ENCODE peak calls at places on chromosomes 6 and 20, in ten cellular contexts. One of them, this sample, is unnamed.

GRCh38 chr20:5191829-5192569 is 65.2 kb downstream of the CDS2 start:
- DNase-seq in AG04450: peak
- DNase-seq in dorsolateral prefrontal cortex: no peak
- DNase-seq in progenitor cell of endocrine pancreas: no peak
- DNase-seq in fibroblast of villous mesenchyme: peak
- DNase-seq in Calu3: peak
- DNase-seq in tibial artery: no peak
- DNase-seq in A549: peak
- DNase-seq in choroid plexus epithelial cell: peak
- DNase-seq in right atrium auricular region: no peak
- DNase-seq in this sample: peak

GRCh38 chr6:6878921-6879585 is 228.7 kb upstream of the RREB1 start:
- DNase-seq in right atrium auricular region: no peak
- DNase-seq in choroid plexus epithelial cell: peak
- DNase-seq in tibial artery: no peak
- DNase-seq in dorsolateral prefrontal cortex: no peak
- DNase-seq in Calu3: no peak
- DNase-seq in A549: no peak
- DNase-seq in progenitor cell of endocrine pancreas: no peak
- DNase-seq in AG04450: no peak
- DNase-seq in fibroblast of villous mesenchyme: peak
- DNase-seq in this sample: no peak

GRCh38 chr6:12578751-12579150 is 137.8 kb upstream of the PHACTR1 start:
- DNase-seq in AG04450: no peak
- DNase-seq in tibial artery: no peak
- DNase-seq in right atrium auricular region: no peak
- DNase-seq in Calu3: no peak
- DNase-seq in progenitor cell of endocrine pancreas: no peak
- DNase-seq in dorsolateral prefrontal cortex: no peak
- DNase-seq in choroid plexus epithelial cell: no peak
- DNase-seq in A549: peak
- DNase-seq in fibroblast of villous mesenchyme: no peak
- DNase-seq in this sample: no peak

GRCh38 chr20:10060223-10060622 is 25.4 kb downstream of the ANKEF1 start:
- DNase-seq in choroid plexus epithelial cell: peak
- DNase-seq in right atrium auricular region: no peak
- DNase-seq in AG04450: no peak
- DNase-seq in Calu3: no peak
- DNase-seq in dorsolateral prefrontal cortex: no peak
- DNase-seq in progenitor cell of endocrine pancreas: no peak
- DNase-seq in fibroblast of villous mesenchyme: no peak
- DNase-seq in A549: no peak
- DNase-seq in tibial artery: no peak
- DNase-seq in this sample: no peak

GRCh38 chr6:37168809-37169457 is 1.0 kb upstream of the PIM1 start:
- DNase-seq in choroid plexus epithelial cell: peak
- DNase-seq in dorsolateral prefrontal cortex: peak
- DNase-seq in fibroblast of villous mesenchyme: no peak
- DNase-seq in right atrium auricular region: no peak
- DNase-seq in Calu3: peak
- DNase-seq in progenitor cell of endocrine pancreas: no peak
- DNase-seq in A549: no peak
- DNase-seq in AG04450: no peak
- DNase-seq in tibial artery: no peak
- DNase-seq in this sample: no peak

GRCh38 chr6:41053056-41053455 is at the start of gene APOBEC2:
- DNase-seq in AG04450: no peak
- DNase-seq in right atrium auricular region: peak
- DNase-seq in dorsolateral prefrontal cortex: no peak
- DNase-seq in choroid plexus epithelial cell: no peak
- DNase-seq in tibial artery: no peak
- DNase-seq in progenitor cell of endocrine pancreas: no peak
- DNase-seq in fibroblast of villous mesenchyme: no peak
- DNase-seq in A549: no peak
- DNase-seq in Calu3: no peak
- DNase-seq in this sample: no peak

GRCh38 chr6:126661646-126662045 is 321.7 kb downstream of the CENPW start:
- DNase-seq in fibroblast of villous mesenchyme: peak
- DNase-seq in A549: peak
- DNase-seq in tibial artery: no peak
- DNase-seq in dorsolateral prefrontal cortex: no peak
- DNase-seq in AG04450: peak
- DNase-seq in progenitor cell of endocrine pancreas: no peak
- DNase-seq in right atrium auricular region: no peak
- DNase-seq in Calu3: no peak
- DNase-seq in choroid plexus epithelial cell: peak
- DNase-seq in this sample: no peak

GRCh38 chr20:56689852-56690485 is 60.9 kb downstream of the TFAP2C start:
- DNase-seq in choroid plexus epithelial cell: peak
- DNase-seq in AG04450: no peak
- DNase-seq in dorsolateral prefrontal cortex: no peak
- DNase-seq in tibial artery: no peak
- DNase-seq in progenitor cell of endocrine pancreas: no peak
- DNase-seq in fibroblast of villous mesenchyme: peak
- DNase-seq in Calu3: no peak
- DNase-seq in right atrium auricular region: no peak
- DNase-seq in A549: no peak
- DNase-seq in this sample: no peak

GRCh38 chr6:83466328-83466727 is 35.5 kb upstream of the ME1 start:
- DNase-seq in dorsolateral prefrontal cortex: no peak
- DNase-seq in progenitor cell of endocrine pancreas: no peak
- DNase-seq in AG04450: no peak
- DNase-seq in Calu3: no peak
- DNase-seq in choroid plexus epithelial cell: no peak
- DNase-seq in fibroblast of villous mesenchyme: no peak
- DNase-seq in tibial artery: no peak
- DNase-seq in A549: no peak
- DNase-seq in right atrium auricular region: no peak
- DNase-seq in this sample: no peak

GRCh38 chr6:83474309-83474708 is 38.0 kb upstream of the PRSS35 start:
- DNase-seq in AG04450: no peak
- DNase-seq in choroid plexus epithelial cell: peak
- DNase-seq in right atrium auricular region: no peak
- DNase-seq in Calu3: no peak
- DNase-seq in progenitor cell of endocrine pancreas: no peak
- DNase-seq in A549: no peak
- DNase-seq in tibial artery: no peak
- DNase-seq in dorsolateral prefrontal cortex: no peak
- DNase-seq in fibroblast of villous mesenchyme: peak
- DNase-seq in this sample: no peak

GRCh38 chr6:83472767-83473166 is 39.6 kb upstream of the PRSS35 start:
- DNase-seq in Calu3: no peak
- DNase-seq in dorsolateral prefrontal cortex: no peak
- DNase-seq in choroid plexus epithelial cell: no peak
- DNase-seq in progenitor cell of endocrine pancreas: no peak
- DNase-seq in A549: no peak
- DNase-seq in AG04450: no peak
- DNase-seq in right atrium auricular region: no peak
- DNase-seq in tibial artery: no peak
- DNase-seq in fibroblast of villous mesenchyme: no peak
- DNase-seq in this sample: no peak

GRCh38 chr6:83467620-83468036 is 36.8 kb upstream of the ME1 start:
- DNase-seq in choroid plexus epithelial cell: no peak
- DNase-seq in tibial artery: peak
- DNase-seq in A549: no peak
- DNase-seq in AG04450: no peak
- DNase-seq in fibroblast of villous mesenchyme: no peak
- DNase-seq in dorsolateral prefrontal cortex: peak
- DNase-seq in right atrium auricular region: peak
- DNase-seq in Calu3: no peak
- DNase-seq in progenitor cell of endocrine pancreas: no peak
- DNase-seq in this sample: no peak

DNA sequence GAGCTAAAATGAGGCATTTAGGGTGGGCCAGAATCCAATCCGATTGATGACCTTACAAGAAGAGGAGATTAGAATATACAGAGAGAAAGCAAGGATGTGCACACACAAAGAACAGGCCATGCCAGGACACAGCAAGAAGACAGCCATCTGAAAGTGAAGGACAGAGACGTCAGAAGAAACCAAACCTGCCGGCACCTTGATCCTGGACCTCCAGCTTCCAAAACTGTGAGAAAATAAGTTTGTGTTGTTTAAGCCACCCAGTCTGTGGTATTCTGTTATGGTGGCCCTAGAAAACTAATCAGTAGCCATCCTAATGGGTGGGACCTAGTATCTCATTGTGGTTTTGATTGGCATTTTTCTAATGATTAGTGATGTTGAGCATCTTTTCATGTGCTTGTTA is 39.7 kb upstream of the ME1 start:
- DNase-seq in right atrium auricular region: no peak
- DNase-seq in AG04450: no peak
- DNase-seq in choroid plexus epithelial cell: no peak
- DNase-seq in fibroblast of villous mesenchyme: no peak
- DNase-seq in A549: no peak
- DNase-seq in tibial artery: no peak
- DNase-seq in progenitor cell of endocrine pancreas: no peak
- DNase-seq in Calu3: no peak
- DNase-seq in dorsolateral prefrontal cortex: no peak
- DNase-seq in this sample: no peak
- TF ChIP-seq CTCF in right atrium auricular region: no peak
- TF ChIP-seq CTCF in AG04450: no peak
- TF ChIP-seq CTCF in choroid plexus epithelial cell: no peak
- TF ChIP-seq CTCF in fibroblast of villous mesenchyme: no peak
- TF ChIP-seq CTCF in A549: no peak
- TF ChIP-seq CTCF in tibial artery: no peak
- TF ChIP-seq CTCF in progenitor cell of endocrine pancreas: no peak
- TF ChIP-seq CTCF in Calu3: no peak
- TF ChIP-seq CTCF in dorsolateral prefrontal cortex: no peak
- TF ChIP-seq CTCF in this sample: no peak

GRCh38 chr6:152312434-152312833 is 324.7 kb downstream of the SYNE1 start:
- DNase-seq in Calu3: no peak
- DNase-seq in progenitor cell of endocrine pancreas: no peak
- DNase-seq in AG04450: no peak
- DNase-seq in fibroblast of villous mesenchyme: no peak
- DNase-seq in dorsolateral prefrontal cortex: no peak
- DNase-seq in right atrium auricular region: no peak
- DNase-seq in choroid plexus epithelial cell: no peak
- DNase-seq in A549: no peak
- DNase-seq in tibial artery: no peak
- DNase-seq in this sample: no peak

GRCh38 chr6:152310371-152310954 is 326.7 kb downstream of the SYNE1 start:
- DNase-seq in tibial artery: no peak
- DNase-seq in A549: no peak
- DNase-seq in fibroblast of villous mesenchyme: no peak
- DNase-seq in right atrium auricular region: no peak
- DNase-seq in choroid plexus epithelial cell: no peak
- DNase-seq in Calu3: no peak
- DNase-seq in dorsolateral prefrontal cortex: no peak
- DNase-seq in AG04450: no peak
- DNase-seq in progenitor cell of endocrine pancreas: no peak
- DNase-seq in this sample: no peak

GRCh38 chr6:152316024-152316423 is 321.1 kb downstream of the SYNE1 start:
- DNase-seq in fibroblast of villous mesenchyme: peak
- DNase-seq in Calu3: no peak
- DNase-seq in AG04450: peak
- DNase-seq in progenitor cell of endocrine pancreas: no peak
- DNase-seq in dorsolateral prefrontal cortex: no peak
- DNase-seq in tibial artery: peak
- DNase-seq in A549: no peak
- DNase-seq in choroid plexus epithelial cell: peak
- DNase-seq in right atrium auricular region: peak
- DNase-seq in this sample: no peak

GRCh38 chr6:152314483-152314832 is 322.7 kb downstream of the SYNE1 start:
- DNase-seq in A549: no peak
- DNase-seq in Calu3: no peak
- DNase-seq in dorsolateral prefrontal cortex: no peak
- DNase-seq in AG04450: no peak
- DNase-seq in choroid plexus epithelial cell: no peak
- DNase-seq in tibial artery: no peak
- DNase-seq in progenitor cell of endocrine pancreas: no peak
- DNase-seq in fibroblast of villous mesenchyme: no peak
- DNase-seq in right atrium auricular region: no peak
- DNase-seq in this sample: no peak

GRCh38 chr6:152313542-152314482 is 323.4 kb downstream of the SYNE1 start:
- DNase-seq in A549: no peak
- DNase-seq in Calu3: no peak
- DNase-seq in right atrium auricular region: no peak
- DNase-seq in tibial artery: no peak
- DNase-seq in dorsolateral prefrontal cortex: no peak
- DNase-seq in choroid plexus epithelial cell: peak
- DNase-seq in fibroblast of villous mesenchyme: peak
- DNase-seq in progenitor cell of endocrine pancreas: no peak
- DNase-seq in AG04450: peak
- DNase-seq in this sample: no peak
- TF ChIP-seq CTCF in A549: no peak
- TF ChIP-seq CTCF in Calu3: no peak
- TF ChIP-seq CTCF in right atrium auricular region: no peak
- TF ChIP-seq CTCF in tibial artery: no peak
- TF ChIP-seq CTCF in dorsolateral prefrontal cortex: no peak
- TF ChIP-seq CTCF in choroid plexus epithelial cell: no peak
- TF ChIP-seq CTCF in fibroblast of villous mesenchyme: peak
- TF ChIP-seq CTCF in progenitor cell of endocrine pancreas: no peak
- TF ChIP-seq CTCF in AG04450: peak
- TF ChIP-seq CTCF in this sample: no peak

GRCh38 chr6:63814459-63814858 is 178.9 kb downstream of the PHF3 start:
- DNase-seq in progenitor cell of endocrine pancreas: no peak
- DNase-seq in dorsolateral prefrontal cortex: no peak
- DNase-seq in right atrium auricular region: no peak
- DNase-seq in Calu3: no peak
- DNase-seq in fibroblast of villous mesenchyme: no peak
- DNase-seq in AG04450: no peak
- DNase-seq in A549: no peak
- DNase-seq in choroid plexus epithelial cell: peak
- DNase-seq in tibial artery: no peak
- DNase-seq in this sample: no peak

GRCh38 chr6:63816979-63817436 is 181.4 kb downstream of the PHF3 start:
- DNase-seq in fibroblast of villous mesenchyme: peak
- DNase-seq in right atrium auricular region: no peak
- DNase-seq in A549: peak
- DNase-seq in tibial artery: no peak
- DNase-seq in dorsolateral prefrontal cortex: no peak
- DNase-seq in AG04450: no peak
- DNase-seq in Calu3: no peak
- DNase-seq in choroid plexus epithelial cell: peak
- DNase-seq in progenitor cell of endocrine pancreas: no peak
- DNase-seq in this sample: no peak

GRCh38 chr6:63816401-63816975 is 180.9 kb downstream of the PHF3 start:
- DNase-seq in choroid plexus epithelial cell: no peak
- DNase-seq in Calu3: no peak
- DNase-seq in progenitor cell of endocrine pancreas: no peak
- DNase-seq in right atrium auricular region: no peak
- DNase-seq in AG04450: no peak
- DNase-seq in tibial artery: no peak
- DNase-seq in fibroblast of villous mesenchyme: peak
- DNase-seq in A549: no peak
- DNase-seq in dorsolateral prefrontal cortex: no peak
- DNase-seq in this sample: no peak

GRCh38 chr6:63817492-63818050 is 182.0 kb downstream of the PHF3 start:
- DNase-seq in progenitor cell of endocrine pancreas: no peak
- DNase-seq in right atrium auricular region: no peak
- DNase-seq in AG04450: no peak
- DNase-seq in dorsolateral prefrontal cortex: no peak
- DNase-seq in A549: no peak
- DNase-seq in fibroblast of villous mesenchyme: peak
- DNase-seq in choroid plexus epithelial cell: no peak
- DNase-seq in Calu3: no peak
- DNase-seq in tibial artery: no peak
- DNase-seq in this sample: no peak

GRCh38 chr6:63813531-63813930 is 177.9 kb downstream of the PHF3 start:
- DNase-seq in fibroblast of villous mesenchyme: peak
- DNase-seq in tibial artery: no peak
- DNase-seq in choroid plexus epithelial cell: peak
- DNase-seq in right atrium auricular region: no peak
- DNase-seq in Calu3: no peak
- DNase-seq in AG04450: no peak
- DNase-seq in dorsolateral prefrontal cortex: no peak
- DNase-seq in A549: no peak
- DNase-seq in progenitor cell of endocrine pancreas: no peak
- DNase-seq in this sample: no peak
- TF ChIP-seq CTCF in fibroblast of villous mesenchyme: peak
- TF ChIP-seq CTCF in tibial artery: no peak
- TF ChIP-seq CTCF in choroid plexus epithelial cell: peak
- TF ChIP-seq CTCF in right atrium auricular region: no peak
- TF ChIP-seq CTCF in Calu3: no peak
- TF ChIP-seq CTCF in AG04450: peak
- TF ChIP-seq CTCF in dorsolateral prefrontal cortex: no peak
- TF ChIP-seq CTCF in A549: no peak
- TF ChIP-seq CTCF in progenitor cell of endocrine pancreas: no peak
- TF ChIP-seq CTCF in this sample: no peak

GRCh38 chr6:166512567-166512966 is 73.9 kb downstream of the RAMACL start:
- DNase-seq in right atrium auricular region: no peak
- DNase-seq in fibroblast of villous mesenchyme: no peak
- DNase-seq in tibial artery: peak
- DNase-seq in AG04450: no peak
- DNase-seq in Calu3: peak
- DNase-seq in A549: no peak
- DNase-seq in dorsolateral prefrontal cortex: no peak
- DNase-seq in choroid plexus epithelial cell: no peak
- DNase-seq in progenitor cell of endocrine pancreas: no peak
- DNase-seq in this sample: no peak
- TF ChIP-seq CTCF in right atrium auricular region: no peak
- TF ChIP-seq CTCF in fibroblast of villous mesenchyme: no peak
- TF ChIP-seq CTCF in tibial artery: no peak
- TF ChIP-seq CTCF in AG04450: no peak
- TF ChIP-seq CTCF in Calu3: no peak
- TF ChIP-seq CTCF in A549: no peak
- TF ChIP-seq CTCF in dorsolateral prefrontal cortex: peak
- TF ChIP-seq CTCF in choroid plexus epithelial cell: no peak
- TF ChIP-seq CTCF in progenitor cell of endocrine pancreas: no peak
- TF ChIP-seq CTCF in this sample: no peak

This sample was measured in D721Med.